ENCODE peak calls at places on chromosomes 3 and 15, in seven cellular contexts. Q, K, D, G, S, O and A are unnamed samples.

GRCh38 chr3:10150987-10151386 is 9.4 kb downstream of the VHL start:
- DNase-seq in Q (no peak), K (no peak), D (no peak), G (no peak), S (no peak), O (no peak), A (no peak)

GRCh38 chr15:62845239-62846126 is 197.1 kb upstream of the TPM1 start:
- DNase-seq in Q (no peak), K (peak; percentile 59), D (peak; percentile 14), G (no peak), S (no peak), O (no peak), A (no peak)

GRCh38 chr3:18426597-18426996 is 1.5 kb upstream of the SATB1 start:
- DNase-seq in Q (no peak), K (no peak), D (no peak), G (no peak), S (no peak), O (no peak), A (no peak)

GRCh38 chr15:100559330-100559729 is 30.6 kb upstream of the CERS3 start:
- DNase-seq in Q (no peak), K (peak; percentile 81), D (peak; percentile 93), G (peak; percentile 28), S (no peak), O (no peak), A (peak; percentile 91)

GRCh38 chr15:59360896-59361295 is 11.8 kb downstream of the MYO1E start:
- DNase-seq in Q (no peak), K (no peak), D (no peak), G (no peak), S (no peak), O (no peak), A (no peak)

GRCh38 chr15:66235866-66236265 is 17.7 kb downstream of the MEGF11 start:
- DNase-seq in Q (no peak), K (no peak), D (no peak), G (no peak), S (no peak), O (no peak), A (no peak)

GRCh38 chr3:54349231-54349647 is 226.9 kb downstream of the CACNA2D3 start:
- DNase-seq in Q (no peak), K (no peak), D (no peak), G (no peak), S (no peak), O (no peak), A (no peak)

GRCh38 chr15:101250331-101250730 is 1.5 kb downstream of the CHSY1 start:
- DNase-seq in Q (no peak), K (peak; percentile 78), D (peak; percentile 81), G (no peak), S (peak; percentile 72), O (no peak), A (peak; percentile 79)

GRCh38 chr3:172751188-172751571 is 654 bp downstream of the ECT2 start:
- DNase-seq in Q (no peak), K (peak; percentile 12), D (peak; percentile 32), G (no peak), S (peak; percentile 52), O (no peak), A (peak; percentile 27)

GRCh38 chr3:152417181-152417580 is 148.5 kb downstream of the MBNL1 start:
- DNase-seq in Q (no peak), K (peak; percentile 46), D (peak; percentile 65), G (no peak), S (no peak), O (no peak), A (peak; percentile 64)

GRCh38 chr15:61226313-61227250 is 2.5 kb downstream of the RORA start:
- DNase-seq in Q (no peak), K (peak; percentile 6), D (no peak), G (no peak), S (no peak), O (no peak), A (no peak)

GRCh38 chr3:195035345-195036202 is 235.4 kb downstream of the XXYLT1 start:
- DNase-seq in Q (peak; percentile 40), K (no peak), D (no peak), G (no peak), S (no peak), O (peak; percentile 26), A (no peak)
- TF ChIP-seq CTCF in Q (peak; percentile 13), K (peak; percentile 27), D (no peak), G (no peak), S (peak; percentile 17), O (no peak), A (peak; percentile 3)

GRCh38 chr3:37536033-37536432 is 325.6 kb upstream of the CTDSPL start:
- DNase-seq in Q (no peak), K (no peak), D (no peak), G (no peak), S (no peak), O (no peak), A (no peak)

GRCh38 chr3:37531071-37531720 is 330.5 kb upstream of the CTDSPL start:
- DNase-seq in Q (no peak), K (no peak), D (no peak), G (no peak), S (peak; percentile 32), O (peak; percentile 42), A (no peak)

GRCh38 chr3:37534940-37535339 is 326.7 kb upstream of the CTDSPL start:
- DNase-seq in Q (no peak), K (no peak), D (no peak), G (no peak), S (no peak), O (no peak), A (no peak)

GRCh38 chr3:37530298-37530697 is 331.4 kb upstream of the CTDSPL start:
- DNase-seq in Q (no peak), K (no peak), D (no peak), G (no peak), S (no peak), O (no peak), A (no peak)

GRCh38 chr3:37532168-37532567 is 329.5 kb upstream of the CTDSPL start:
- DNase-seq in Q (no peak), K (no peak), D (no peak), G (no peak), S (no peak), O (no peak), A (no peak)
- TF ChIP-seq CTCF in Q (no peak), K (no peak), D (no peak), G (no peak), S (no peak), O (no peak), A (no peak)

DNA sequence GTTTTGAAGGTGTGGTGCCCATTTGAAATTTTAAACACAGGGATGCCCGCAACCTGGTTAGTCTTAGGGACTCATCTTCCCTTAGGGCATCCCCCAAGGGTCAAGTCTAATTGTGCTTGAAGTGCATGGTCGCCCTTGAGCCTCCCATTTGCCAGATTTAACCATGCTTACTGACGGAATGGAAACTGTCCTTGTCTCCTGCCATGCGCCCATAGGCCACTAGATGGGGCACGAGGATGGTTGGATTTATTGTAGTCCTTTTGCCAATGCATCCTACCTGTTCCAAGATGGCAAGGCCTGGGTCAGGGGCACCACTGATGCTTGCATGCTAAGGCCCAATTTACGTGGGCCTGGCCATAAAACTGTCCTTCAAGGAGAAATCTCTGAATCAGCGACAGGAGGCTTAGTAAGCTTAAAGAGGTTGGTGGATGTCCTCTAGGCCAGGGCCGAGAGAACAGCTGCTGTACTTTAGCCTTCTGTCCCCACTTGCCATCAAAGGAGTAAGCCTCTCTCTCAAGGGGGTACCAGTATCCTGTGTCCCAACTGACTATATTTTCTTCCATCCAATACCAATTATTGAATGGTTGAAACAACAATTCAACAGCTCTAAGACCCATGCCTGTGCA is 355.4 kb downstream of the OTOL1 start:
- DNase-seq in Q (peak; percentile 33), K (peak; percentile 27), D (peak; percentile 72), G (peak; percentile 57), S (no peak), O (peak; percentile 77), A (peak; percentile 33)
- TF ChIP-seq CTCF in Q (peak; percentile 53), K (peak; percentile 73), D (peak; percentile 97), G (peak; percentile 47), S (peak; percentile 61), O (peak; percentile 86), A (peak; percentile 83)

GRCh38 chr3:44077267-44077666 is 164.4 kb upstream of the TOPAZ1 start:
- DNase-seq in Q (no peak), K (no peak), D (peak; percentile 19), G (no peak), S (no peak), O (no peak), A (no peak)
- TF ChIP-seq CTCF in Q (no peak), K (no peak), D (peak; percentile 24), G (no peak), S (no peak), O (no peak), A (peak; percentile 7)

GRCh38 chr3:16836505-16837237 is 48.1 kb upstream of the PLCL2 start:
- DNase-seq in Q (no peak), K (no peak), D (no peak), G (no peak), S (no peak), O (no peak), A (no peak)

GRCh38 chr3:16840111-16840444 is 44.7 kb upstream of the PLCL2 start:
- DNase-seq in Q (no peak), K (no peak), D (no peak), G (no peak), S (peak; percentile 42), O (no peak), A (no peak)

GRCh38 chr3:16839271-16840110 is 45.3 kb upstream of the PLCL2 start:
- DNase-seq in Q (no peak), K (no peak), D (no peak), G (no peak), S (peak; percentile 59), O (no peak), A (no peak)

GRCh38 chr3:16838561-16838960 is 46.2 kb upstream of the PLCL2 start:
- DNase-seq in Q (no peak), K (no peak), D (no peak), G (no peak), S (peak; percentile 3), O (no peak), A (no peak)

GRCh38 chr3:16837602-16838001 is 47.2 kb upstream of the PLCL2 start:
- DNase-seq in Q (no peak), K (no peak), D (no peak), G (no peak), S (no peak), O (no peak), A (no peak)
- TF ChIP-seq CTCF in Q (no peak), K (no peak), D (no peak), G (no peak), S (no peak), O (no peak), A (no peak)

DNA sequence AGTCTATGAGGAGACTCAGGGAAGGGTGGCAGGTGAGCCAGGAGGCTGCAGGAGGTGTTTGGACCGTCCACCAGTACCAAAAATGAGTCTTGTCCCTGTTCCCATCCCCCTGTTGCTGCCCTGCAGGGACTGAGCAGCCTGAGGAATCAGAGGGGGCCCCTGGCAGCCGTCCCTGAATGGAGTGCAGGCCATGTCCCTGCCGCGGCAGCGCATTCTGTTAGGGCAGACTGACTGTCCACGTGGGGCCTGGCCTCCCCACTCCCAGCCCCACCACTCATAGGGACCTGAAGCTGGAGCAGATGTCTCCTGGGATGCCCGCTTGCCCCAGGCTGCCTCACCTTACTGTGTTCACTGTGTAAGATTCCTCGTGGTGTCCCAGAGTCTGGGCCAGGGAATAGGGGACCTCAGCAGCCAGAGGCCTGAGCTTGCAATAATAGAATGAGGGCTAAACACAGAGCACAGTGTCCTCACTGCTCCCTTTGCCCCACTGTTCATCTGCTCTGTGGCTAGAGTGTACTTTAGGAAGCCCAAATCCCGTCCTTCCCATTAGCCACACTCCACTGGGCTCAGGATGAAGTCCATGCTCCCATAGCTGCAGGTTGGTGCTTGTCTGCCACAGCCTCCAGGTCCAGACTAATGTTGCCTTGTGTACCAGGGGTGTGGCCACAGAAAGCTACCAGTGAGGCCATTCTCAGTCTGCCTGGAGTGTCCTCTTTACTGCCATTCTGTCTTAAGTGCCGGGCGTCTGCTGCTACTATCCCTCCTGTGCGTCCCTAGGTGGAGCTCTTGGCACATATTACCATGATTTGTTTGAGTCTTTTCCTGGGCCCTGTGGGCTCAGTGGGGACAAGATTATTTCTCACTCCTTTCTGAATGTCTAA is 63.2 kb downstream of the HCN4 start:
- DNase-seq in Q (no peak), K (peak; percentile 65), D (peak; percentile 90), G (no peak), S (peak; percentile 30), O (peak; percentile 56), A (peak; percentile 86)
- TF ChIP-seq CTCF in Q (no peak), K (peak; percentile 66), D (peak; percentile 82), G (no peak), S (peak; percentile 41), O (no peak), A (peak; percentile 66)